ENCODE peak calls at places on chromosomes 11 and 22, in four cellular contexts. One of them, this sample, is unnamed.

GRCh38 chr11:19370100-19370861 is 129.5 kb upstream of the E2F8 start:
- DNase-seq in H9: no peak
- DNase-seq in H1: no peak
- DNase-seq in IMR-90: peak
- DNase-seq in this sample: peak

GRCh38 chr11:47186076-47186936 is at the start of gene PACSIN3:
- DNase-seq in IMR-90: peak
- DNase-seq in H9: peak
- DNase-seq in H1: no peak
- DNase-seq in this sample: peak

GRCh38 chr11:84747871-84748270 is 879.3 kb downstream of the DLG2 start:
- DNase-seq in H9: no peak
- DNase-seq in IMR-90: no peak
- DNase-seq in H1: no peak
- DNase-seq in this sample: no peak

GRCh38 chr11:69699213-69699612 is 4.6 kb downstream of the FGF19 start:
- DNase-seq in IMR-90: no peak
- DNase-seq in H9: no peak
- DNase-seq in H1: no peak
- DNase-seq in this sample: no peak

GRCh38 chr11:85137597-85137996 is 489.5 kb downstream of the DLG2 start:
- DNase-seq in IMR-90: no peak
- DNase-seq in H9: no peak
- DNase-seq in H1: no peak
- DNase-seq in this sample: no peak

GRCh38 chr11:32434387-32435151 is 770 bp downstream of the WT1 start:
- DNase-seq in H1: no peak
- DNase-seq in IMR-90: no peak
- DNase-seq in H9: peak
- DNase-seq in this sample: peak

GRCh38 chr11:7020183-7020917 is at the start of the genes NLRP14 and ZNF214:
- DNase-seq in IMR-90: peak
- DNase-seq in H9: peak
- DNase-seq in H1: peak
- DNase-seq in this sample: peak

GRCh38 chr11:14902650-14903350 is 10.8 kb upstream of the CYP2R1 start:
- DNase-seq in H9: no peak
- DNase-seq in IMR-90: peak
- DNase-seq in H1: no peak
- DNase-seq in this sample: peak

GRCh38 chr11:1298695-1299492 is 10.5 kb downstream of the TOLLIP start:
- DNase-seq in H1: no peak
- DNase-seq in IMR-90: peak
- DNase-seq in H9: peak
- DNase-seq in this sample: peak

GRCh38 chr22:24437820-24438328 is 10.5 kb downstream of the ADORA2A start:
- DNase-seq in H1: no peak
- DNase-seq in IMR-90: no peak
- DNase-seq in H9: no peak
- DNase-seq in this sample: peak

GRCh38 chr11:3007404-3008010 is 15.4 kb upstream of the NAP1L4 start:
- DNase-seq in H1: no peak
- DNase-seq in H9: no peak
- DNase-seq in IMR-90: no peak
- DNase-seq in this sample: no peak

GRCh38 chr11:12818333-12819015 is 144.3 kb downstream of the TEAD1 start:
- DNase-seq in H9: no peak
- DNase-seq in IMR-90: peak
- DNase-seq in H1: no peak
- DNase-seq in this sample: no peak

GRCh38 chr11:69308936-69309799 is 15.2 kb downstream of the MYEOV start:
- DNase-seq in H1: no peak
- DNase-seq in IMR-90: no peak
- DNase-seq in H9: no peak
- DNase-seq in this sample: no peak

GRCh38 chr11:102111787-102112653 is 1.8 kb downstream of the YAP1 start:
- DNase-seq in H1: peak
- DNase-seq in H9: no peak
- DNase-seq in IMR-90: peak
- DNase-seq in this sample: no peak

GRCh38 chr11:102924851-102925380 is 30.6 kb downstream of the MMP13 start:
- DNase-seq in H9: no peak
- DNase-seq in IMR-90: no peak
- DNase-seq in H1: no peak
- DNase-seq in this sample: peak

GRCh38 chr22:30705710-30706651 is 11.3 kb downstream of the OSBP2 start:
- DNase-seq in H9: no peak
- DNase-seq in IMR-90: peak
- DNase-seq in H1: no peak
- DNase-seq in this sample: peak

GRCh38 chr11:12411806-12412727 is 34.7 kb downstream of the PARVA start:
- DNase-seq in H9: peak
- DNase-seq in H1: peak
- DNase-seq in IMR-90: peak
- DNase-seq in this sample: peak

GRCh38 chr11:129691154-129691553 is 124.5 kb upstream of the TMEM45B start:
- DNase-seq in H1: no peak
- DNase-seq in IMR-90: no peak
- DNase-seq in H9: no peak
- DNase-seq in this sample: no peak

GRCh38 chr22:17785185-17786184 is 11.2 kb upstream of the BID start:
- DNase-seq in H9: peak
- DNase-seq in H1: peak
- DNase-seq in IMR-90: no peak
- DNase-seq in this sample: peak

GRCh38 chr11:48127521-48128183 is 89.0 kb upstream of the OR4B1 start:
- DNase-seq in H9: no peak
- DNase-seq in IMR-90: no peak
- DNase-seq in H1: no peak
- DNase-seq in this sample: no peak

GRCh38 chr11:113668255-113668654 is 37.9 kb downstream of the TMPRSS5 start:
- DNase-seq in H1: no peak
- DNase-seq in H9: no peak
- DNase-seq in IMR-90: no peak
- DNase-seq in this sample: no peak

GRCh38 chr11:48005878-48006277 is 25.5 kb downstream of the PTPRJ start:
- DNase-seq in IMR-90: no peak
- DNase-seq in H9: no peak
- DNase-seq in H1: no peak
- DNase-seq in this sample: no peak

GRCh38 chr11:122193457-122193856 is 77.4 kb upstream of the BLID start:
- DNase-seq in H1: no peak
- DNase-seq in H9: no peak
- DNase-seq in IMR-90: no peak
- DNase-seq in this sample: no peak

GRCh38 chr11:1111545-1112212 is 37.0 kb downstream of the MUC2 start:
- DNase-seq in H1: no peak
- DNase-seq in H9: no peak
- DNase-seq in IMR-90: no peak
- DNase-seq in this sample: no peak

GRCh38 chr11:9688716-9689511 is 25.0 kb downstream of the SWAP70 start:
- DNase-seq in IMR-90: peak
- DNase-seq in H9: no peak
- DNase-seq in H1: no peak
- DNase-seq in this sample: peak

GRCh38 chr11:9691865-9692264 is 28.0 kb downstream of the SWAP70 start:
- DNase-seq in IMR-90: peak
- DNase-seq in H1: no peak
- DNase-seq in H9: no peak
- DNase-seq in this sample: no peak

GRCh38 chr11:9689721-9690120 is 25.8 kb downstream of the SWAP70 start:
- DNase-seq in H1: no peak
- DNase-seq in H9: no peak
- DNase-seq in IMR-90: no peak
- DNase-seq in this sample: no peak

GRCh38 chr11:9692696-9693095 is 28.8 kb downstream of the SWAP70 start:
- DNase-seq in H1: no peak
- DNase-seq in H9: no peak
- DNase-seq in IMR-90: no peak
- DNase-seq in this sample: no peak

DNA sequence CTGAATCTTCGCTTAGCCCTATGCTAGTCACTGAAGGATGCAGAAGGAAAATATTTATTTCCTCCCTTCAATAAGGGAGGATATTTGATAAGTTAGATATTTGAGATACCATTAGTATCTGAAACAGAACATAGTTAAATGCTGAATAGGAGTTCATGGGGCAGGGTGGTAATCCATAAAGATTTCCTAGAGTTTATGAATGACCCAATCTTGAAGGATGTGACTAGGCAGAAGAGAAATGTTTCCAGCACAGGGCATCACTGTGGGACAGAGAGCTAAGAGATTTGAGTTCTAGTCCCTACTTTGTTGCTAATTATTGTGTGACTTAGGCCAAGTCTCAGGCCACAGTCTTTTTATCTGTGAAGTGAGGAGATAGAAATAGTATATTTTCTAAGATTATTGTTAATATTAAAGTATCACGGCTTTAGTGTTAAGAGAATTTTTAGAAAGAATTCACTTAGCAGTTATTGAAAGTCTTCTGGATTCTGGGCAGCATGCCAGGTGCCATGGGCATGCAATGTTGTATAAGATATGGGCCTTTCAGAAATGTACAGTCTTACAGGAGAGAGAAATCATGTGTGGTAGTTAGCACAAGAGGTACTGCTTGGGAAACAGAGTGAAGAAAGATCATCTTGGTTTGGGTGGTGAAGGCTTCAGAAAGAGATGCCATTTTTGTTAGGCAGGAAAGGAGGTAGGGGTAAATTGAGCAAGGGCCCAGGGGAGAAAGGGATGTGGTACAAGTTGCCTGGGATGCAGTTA is 24.0 kb downstream of the SWAP70 start:
- DNase-seq in IMR-90: peak
- DNase-seq in H1: no peak
- DNase-seq in H9: no peak
- DNase-seq in this sample: no peak
- H3K18ac ChIP-seq in IMR-90: no peak
- H3K18ac ChIP-seq in H1: no peak
- H3K18ac ChIP-seq in H9: no peak
- H3K18ac ChIP-seq in this sample: no peak

GRCh38 chr11:60905551-60906113 is 753 bp downstream of the PRPF19 start:
- DNase-seq in H1: no peak
- DNase-seq in H9: no peak
- DNase-seq in IMR-90: peak
- DNase-seq in this sample: peak
- H4K5ac ChIP-seq in H1: peak
- H4K5ac ChIP-seq in H9: no peak
- H4K5ac ChIP-seq in IMR-90: peak
- H4K5ac ChIP-seq in this sample: no peak

GRCh38 chr11:82902086-82902485 is 550 bp downstream of the DDIAS start:
- DNase-seq in H1: no peak
- DNase-seq in IMR-90: no peak
- DNase-seq in H9: no peak
- DNase-seq in this sample: no peak
- H3K9ac ChIP-seq in H1: peak
- H3K9ac ChIP-seq in IMR-90: peak
- H3K9ac ChIP-seq in H9: peak
- H3K9ac ChIP-seq in this sample: peak

DNA sequence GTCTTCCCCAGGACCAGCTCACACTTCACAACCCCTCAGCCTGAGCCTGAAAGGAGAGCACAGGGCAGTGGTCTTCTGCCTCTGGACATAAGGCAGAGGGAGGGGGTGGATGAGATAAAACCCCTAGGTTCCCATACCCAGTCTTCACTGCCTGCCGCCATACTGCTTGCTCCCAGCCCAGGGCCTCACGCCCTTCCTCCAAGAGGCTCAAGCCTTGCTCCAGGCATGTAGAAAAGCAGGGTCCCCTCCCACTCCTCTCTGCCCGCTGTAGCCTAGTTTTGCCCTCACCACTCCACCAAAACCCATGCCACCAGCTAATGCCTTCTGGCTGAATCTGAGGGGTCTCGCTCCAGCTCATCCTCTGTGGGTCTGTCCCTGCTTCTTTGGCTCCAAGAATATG is 5.2 kb downstream of the ARRB1 start:
- DNase-seq in H1: no peak
- DNase-seq in IMR-90: no peak
- DNase-seq in H9: no peak
- DNase-seq in this sample: no peak
- H3K18ac ChIP-seq in H1: no peak
- H3K18ac ChIP-seq in IMR-90: no peak
- H3K18ac ChIP-seq in H9: no peak
- H3K18ac ChIP-seq in this sample: no peak

GRCh38 chr11:74546752-74547151 is 45.6 kb upstream of the POLD3 start:
- DNase-seq in H1: no peak
- DNase-seq in IMR-90: no peak
- DNase-seq in H9: no peak
- DNase-seq in this sample: no peak

GRCh38 chr11:74541466-74541865 is 47.9 kb upstream of the LIPT2 start:
- DNase-seq in H1: no peak
- DNase-seq in H9: no peak
- DNase-seq in IMR-90: no peak
- DNase-seq in this sample: no peak

GRCh38 chr11:74538680-74539079 is 45.2 kb upstream of the LIPT2 start:
- DNase-seq in IMR-90: no peak
- DNase-seq in H1: no peak
- DNase-seq in H9: no peak
- DNase-seq in this sample: peak

GRCh38 chr11:74540270-74540669 is 46.7 kb upstream of the LIPT2 start:
- DNase-seq in H9: no peak
- DNase-seq in H1: no peak
- DNase-seq in IMR-90: no peak
- DNase-seq in this sample: peak

DNA sequence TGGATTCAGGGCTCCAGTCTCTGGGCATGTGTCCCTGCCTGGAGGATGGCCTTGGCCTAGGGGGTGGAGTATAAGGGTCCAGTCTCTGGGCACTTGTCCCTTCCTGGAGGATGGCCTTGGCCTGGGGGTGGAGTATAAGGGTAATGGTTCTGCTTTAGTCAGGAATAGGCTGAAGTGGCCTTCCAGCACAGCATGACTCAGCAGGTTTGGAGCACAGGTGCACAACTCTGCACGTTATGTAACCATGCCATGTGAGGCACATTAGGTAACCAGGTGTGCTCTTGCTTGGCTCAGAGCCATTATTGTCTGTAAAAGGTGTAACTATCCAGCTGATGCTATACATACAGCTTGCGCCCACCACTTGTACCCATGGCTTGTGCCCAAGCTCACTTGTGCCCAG is 48.4 kb upstream of the POLD3 start:
- DNase-seq in H9: no peak
- DNase-seq in IMR-90: no peak
- DNase-seq in H1: no peak
- DNase-seq in this sample: peak
- H4K5ac ChIP-seq in H9: no peak
- H4K5ac ChIP-seq in IMR-90: no peak
- H4K5ac ChIP-seq in H1: no peak
- H4K5ac ChIP-seq in this sample: no peak

This sample was measured in mesendoderm.